ENCODE peak calls at places on chromosomes 13 and 19, in five cellular contexts. V, U, F, S and Y are unnamed samples.

GRCh38 chr13:113723400-113724015 is 35.5 kb upstream of the TMEM255B start:
- DNase-seq in S (no peak), V (no peak), U (no peak), F (no peak), Y (no peak)

GRCh38 chr13:62014299-62014698 is 598.6 kb upstream of the PCDH20 start:
- DNase-seq in F (peak), S (no peak), V (no peak), U (no peak), Y (no peak)

GRCh38 chr13:106796280-106797047 is 228.5 kb upstream of the ARGLU1 start:
- DNase-seq in V (no peak), U (peak), F (no peak), S (peak), Y (no peak)

GRCh38 chr19:29560313-29561075 is 34.7 kb downstream of the VSTM2B start:
- DNase-seq in V (no peak), S (no peak), U (no peak), F (no peak), Y (no peak)

GRCh38 chr19:52997975-52998374 is 15.7 kb upstream of the ERVV-1 start:
- DNase-seq in S (no peak), V (no peak), F (no peak), U (no peak), Y (no peak)

GRCh38 chr19:10617409-10618121 is 7.8 kb upstream of the SLC44A2 start:
- DNase-seq in U (no peak), F (no peak), V (no peak), S (no peak), Y (no peak)

GRCh38 chr13:80010846-80011245 is 330.1 kb downstream of the SPRY2 start:
- DNase-seq in U (no peak), S (no peak), V (no peak), F (no peak), Y (no peak)

GRCh38 chr19:15337202-15337601 is 4.9 kb upstream of the BRD4 start:
- DNase-seq in V (no peak), S (no peak), U (no peak), F (no peak), Y (no peak)

GRCh38 chr13:49185264-49185663 is 34.9 kb upstream of the MLNR start:
- DNase-seq in V (no peak), F (no peak), U (no peak), S (peak), Y (no peak)

DNA sequence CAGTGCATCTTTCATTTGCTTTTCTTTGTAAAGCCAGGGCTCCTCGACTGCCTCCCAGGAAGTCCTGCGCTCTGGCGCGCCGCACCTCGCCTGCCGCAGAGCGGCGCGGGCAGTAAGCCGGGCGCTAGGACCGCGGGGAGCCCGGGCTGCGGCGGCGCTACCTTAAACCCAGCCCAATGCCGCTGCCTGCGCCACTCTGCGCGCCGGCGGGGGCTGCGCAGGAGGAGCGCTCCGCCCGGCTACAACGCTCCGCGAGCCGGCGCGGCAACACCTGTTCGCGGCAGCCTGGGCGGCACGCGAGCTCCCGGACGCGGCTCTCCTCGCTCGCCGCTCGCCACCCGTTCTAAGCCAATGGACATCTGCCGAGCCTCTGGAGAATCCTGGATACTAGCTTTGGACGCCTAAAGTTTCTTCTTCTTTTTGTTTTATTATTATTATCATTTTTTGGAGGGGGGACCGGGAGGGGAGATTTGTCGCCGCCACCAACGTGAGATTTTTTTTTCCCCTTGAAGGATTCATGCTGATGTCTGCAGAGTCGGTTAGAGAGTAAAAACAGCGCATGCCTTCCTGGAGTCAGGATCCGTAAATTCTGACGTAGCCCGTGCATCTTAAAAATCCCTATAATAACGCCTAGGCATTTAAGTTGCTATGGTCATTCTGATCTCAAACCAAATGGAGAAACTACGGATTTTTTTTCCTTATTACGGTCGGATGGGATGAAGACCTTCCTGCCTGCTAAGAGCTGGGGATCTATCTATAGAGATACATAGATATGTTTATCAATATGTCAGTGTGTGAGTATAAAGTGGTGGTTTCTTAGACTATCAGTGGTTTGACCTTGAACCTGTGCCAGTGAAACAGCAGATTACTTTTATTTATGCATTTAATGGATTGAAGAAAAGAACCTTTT is at the start of gene FGF9:
- DNase-seq in U (peak), F (peak), V (peak), S (peak), Y (peak)
- TF ChIP-seq TAF1 in U (peak), F (no peak), V (no peak), S (peak), Y (no peak)

DNA sequence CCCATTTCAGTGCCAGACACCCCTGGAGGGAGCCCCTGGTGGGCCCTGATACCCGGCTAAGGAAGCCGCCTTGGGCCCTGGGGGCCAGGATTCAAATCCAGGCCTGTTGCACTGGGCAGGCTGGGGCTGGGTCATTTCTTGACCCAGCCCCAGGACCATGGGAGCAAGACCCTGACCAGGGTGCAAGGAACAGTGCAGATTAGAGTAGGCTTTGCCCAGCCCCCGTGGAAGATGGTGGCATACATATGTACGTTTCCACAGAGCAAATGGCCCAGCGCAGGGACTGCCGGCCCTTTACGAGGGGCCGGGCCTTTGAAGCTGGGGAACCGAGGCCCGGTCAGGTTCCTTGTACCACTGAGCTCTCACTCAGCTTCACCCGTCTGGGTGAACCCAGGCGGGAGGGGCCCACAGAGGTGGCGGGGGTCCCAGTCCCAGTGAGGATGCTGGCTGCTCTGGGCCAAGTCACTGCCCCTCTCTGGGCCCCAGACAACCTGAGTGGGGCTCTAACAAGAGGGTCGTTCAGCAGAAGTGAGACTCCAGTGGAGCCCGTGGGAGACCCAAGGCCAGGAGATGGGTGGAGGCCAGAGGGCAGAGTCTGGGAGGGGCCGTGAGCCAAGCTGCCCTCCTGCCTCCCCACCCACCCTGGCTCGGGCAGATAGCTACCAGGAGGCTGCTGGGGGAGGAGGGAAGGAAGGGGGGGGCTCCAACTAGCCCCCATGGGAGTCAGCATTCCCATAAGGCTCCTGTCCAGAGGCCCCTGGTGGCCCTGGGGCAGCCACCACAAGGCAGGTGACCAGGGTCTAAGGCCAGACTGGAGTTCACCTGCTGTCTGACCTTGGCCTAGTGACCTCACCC is 2.7 kb downstream of the MKNK2 start:
- DNase-seq in V (no peak), U (no peak), F (no peak), S (no peak), Y (no peak)
- TF ChIP-seq POLR2A in V (no peak), U (no peak), F (no peak), S (no peak), Y (no peak)

GRCh38 chr13:74288361-74288911 is 154.2 kb upstream of the KLF12 start:
- DNase-seq in S (no peak), F (no peak), U (peak), V (no peak), Y (no peak)

GRCh38 chr13:74287672-74288169 is 153.5 kb upstream of the KLF12 start:
- DNase-seq in U (peak), V (no peak), F (peak), S (no peak), Y (no peak)

GRCh38 chr13:74289130-74289529 is 154.9 kb upstream of the KLF12 start:
- DNase-seq in F (no peak), V (no peak), S (no peak), U (no peak), Y (no peak)

GRCh38 chr13:74289861-74290260 is 155.7 kb upstream of the KLF12 start:
- DNase-seq in F (no peak), S (no peak), V (no peak), U (no peak), Y (no peak)

DNA sequence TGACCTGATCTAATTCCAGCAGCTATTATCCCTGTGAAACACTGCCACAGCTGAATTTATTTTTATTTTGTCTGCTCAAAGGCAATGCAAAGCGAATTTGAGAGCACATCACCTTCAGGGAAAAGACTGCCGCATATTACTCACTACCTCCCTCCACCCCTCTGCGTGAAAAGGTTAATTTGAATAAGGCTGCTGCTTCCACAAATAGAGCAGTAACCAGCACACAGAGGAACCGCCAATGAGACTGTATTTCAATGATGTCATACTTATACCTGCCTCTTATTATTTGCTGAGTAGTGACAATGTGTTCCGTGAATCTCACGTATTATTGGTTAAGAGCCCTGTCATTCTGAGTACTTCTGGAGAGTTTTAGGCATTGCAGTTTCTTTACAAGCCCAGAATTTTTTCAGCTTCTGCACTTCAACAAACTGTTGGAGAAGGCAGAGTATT is 156.1 kb upstream of the KLF12 start:
- DNase-seq in F (peak), S (no peak), V (no peak), U (no peak), Y (no peak)
- TF ChIP-seq POLR2AphosphoS5 in F (no peak), S (no peak), V (no peak), U (no peak), Y (no peak)

GRCh38 chr19:11950312-11950711 is 14.5 kb upstream of the ZNF763 start:
- DNase-seq in U (no peak), F (no peak), S (no peak), V (no peak), Y (no peak)
- TF ChIP-seq TAF1 in U (no peak), F (no peak), S (no peak), V (no peak), Y (no peak)

GRCh38 chr13:30382836-30383525 is 39.3 kb upstream of the UBE2L5 start:
- DNase-seq in S (no peak), V (no peak), F (no peak), U (no peak), Y (no peak)

DNA sequence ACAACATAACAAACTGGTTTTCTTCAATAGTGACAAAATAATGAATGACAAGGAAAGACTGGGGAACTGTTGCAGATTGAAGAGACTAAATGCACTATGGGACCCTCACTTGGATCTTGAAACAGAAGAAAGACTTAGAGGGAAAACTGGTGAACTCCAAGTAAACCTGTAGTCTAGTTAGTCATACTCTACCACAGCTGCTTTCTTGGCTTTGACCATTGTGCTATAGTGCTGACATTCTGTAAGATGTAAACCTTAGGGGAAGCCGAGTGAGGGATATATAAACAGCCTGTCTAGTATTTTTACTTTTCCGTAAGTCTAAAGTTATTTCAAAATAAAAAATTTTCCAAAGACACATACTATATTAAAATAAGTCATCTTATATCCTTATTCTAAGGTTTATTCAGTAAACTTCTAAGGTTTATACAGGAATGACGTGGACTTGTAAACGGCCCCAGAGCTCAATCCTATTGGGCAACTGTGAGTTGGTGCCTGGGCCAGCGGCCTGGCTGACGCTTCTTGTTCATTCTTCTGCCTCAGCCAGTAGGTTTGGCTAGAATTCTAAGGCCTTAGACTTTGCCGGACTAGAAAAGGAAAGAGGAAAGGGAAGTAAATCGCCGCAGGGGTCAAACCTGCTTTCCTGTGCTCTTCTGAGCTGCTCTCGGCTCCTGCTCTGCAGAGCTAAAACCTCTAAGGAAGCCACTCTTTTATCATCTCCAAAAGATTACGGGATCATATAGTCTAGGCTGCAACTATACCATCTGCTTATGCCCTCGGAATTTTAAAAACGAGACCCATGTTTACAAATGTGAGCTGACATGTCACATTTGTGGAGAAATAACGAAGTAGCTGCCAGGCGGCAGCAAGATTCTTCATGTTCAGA is 33.7 kb upstream of the UBE2L5 start:
- DNase-seq in V (no peak), S (no peak), U (no peak), F (no peak), Y (no peak)
- TF ChIP-seq POLR2A in V (no peak), S (no peak), U (no peak), F (no peak), Y (no peak)

GRCh38 chr19:36850646-36851442 is at the start of gene ZNF345:
- DNase-seq in U (peak), F (peak), S (peak), V (peak), Y (peak)

GRCh38 chr19:36847968-36848367 is 2.7 kb upstream of the ZNF345 start:
- DNase-seq in S (peak), V (no peak), U (no peak), F (no peak), Y (no peak)

GRCh38 chr19:36851898-36852297 is 1.2 kb downstream of the ZNF345 start:
- DNase-seq in F (no peak), S (no peak), U (no peak), V (no peak), Y (no peak)

GRCh38 chr19:36849701-36850645 is 703 bp upstream of the ZNF345 start:
- DNase-seq in F (peak), V (peak), S (peak), U (peak), Y (peak)
- TF ChIP-seq POLR2AphosphoS5 in F (no peak), V (peak), S (peak), U (peak), Y (peak)